ENCODE peak calls at places on chromosomes 3 and 15, in ten cellular contexts. O is WTC11, A is lung, F is mucosa of descending colon, I is left ventricle myocardium inferior, H is pancreas, V is foreskin fibroblast, G is AG09319, P is GM12864, R is HFF-Myc. X is an unnamed sample.

GRCh38 chr15:85318048-85318731 is 62.2 kb upstream of the AKAP13 start:
- DNase-seq in O (no peak), A (no peak), F (peak), I (no peak), H (no peak), V (peak), G (peak), P (peak), R (peak), X (peak)

GRCh38 chr15:83396071-83396470 is 51.1 kb upstream of the SH3GL3 start:
- DNase-seq in O (peak), A (no peak), F (no peak), I (no peak), H (no peak), V (no peak), G (no peak), P (no peak), R (no peak), X (no peak)

GRCh38 chr3:184419171-184419570 is 39.3 kb downstream of the CHRD start:
- DNase-seq in O (no peak), A (no peak), F (no peak), I (no peak), H (no peak), V (no peak), G (no peak), P (no peak), R (no peak), X (no peak)

GRCh38 chr15:39083213-39083612 is 497.7 kb upstream of the THBS1 start:
- DNase-seq in O (no peak), A (no peak), F (no peak), I (no peak), H (no peak), V (no peak), G (no peak), P (no peak), R (no peak), X (no peak)

GRCh38 chr3:110248666-110249065 is 823.0 kb upstream of the NECTIN3 start:
- DNase-seq in O (no peak), A (no peak), F (no peak), I (no peak), H (no peak), V (peak), G (no peak), P (no peak), R (no peak), X (no peak)

GRCh38 chr15:94749848-94750617 is 518.7 kb downstream of the MCTP2 start:
- DNase-seq in O (no peak), A (no peak), F (no peak), I (no peak), H (no peak), V (no peak), G (no peak), P (no peak), R (no peak), X (no peak)

GRCh38 chr15:25684521-25685215 is 178.5 kb downstream of the ATP10A start:
- DNase-seq in O (no peak), A (no peak), F (no peak), I (no peak), H (no peak), V (peak), G (peak), P (no peak), R (peak), X (peak)

GRCh38 chr3:50304601-50305000 is 1.2 kb upstream of the HYAL1 start:
- DNase-seq in O (no peak), A (no peak), F (no peak), I (no peak), H (no peak), V (peak), G (no peak), P (no peak), R (no peak), X (no peak)

GRCh38 chr15:90029024-90029423 is 27.9 kb downstream of the ZNF710 start:
- DNase-seq in O (no peak), A (no peak), F (peak), I (no peak), H (peak), V (no peak), G (no peak), P (no peak), R (no peak), X (no peak)

GRCh38 chr3:58025824-58026579 is 17.8 kb downstream of the FLNB start:
- DNase-seq in O (no peak), A (peak), F (peak), I (no peak), H (no peak), V (no peak), G (no peak), P (no peak), R (no peak), X (no peak)

GRCh38 chr15:45371546-45371945 is 6.8 kb downstream of the GATM start:
- DNase-seq in O (no peak), A (no peak), F (no peak), I (no peak), H (no peak), V (no peak), G (no peak), P (no peak), R (no peak), X (no peak)

GRCh38 chr3:113660901-113661300 is 35.5 kb downstream of the USF3 start:
- DNase-seq in O (no peak), A (no peak), F (no peak), I (no peak), H (peak), V (no peak), G (no peak), P (no peak), R (no peak), X (no peak)

GRCh38 chr3:139530717-139531116 is 8.8 kb downstream of the RBP1 start:
- DNase-seq in O (no peak), A (no peak), F (no peak), I (no peak), H (no peak), V (no peak), G (no peak), P (no peak), R (no peak), X (no peak)

GRCh38 chr3:42229942-42230688 is 35.9 kb downstream of the CCK start:
- DNase-seq in O (no peak), A (no peak), F (peak), I (no peak), H (no peak), V (peak), G (peak), P (no peak), R (peak), X (no peak)
- TF ChIP-seq CTCF in O (peak), A (peak), F (no peak), I (peak), H (peak), V (peak), G (peak), P (peak), R (peak), X (peak)

GRCh38 chr3:52383446-52383845 is 61.5 kb downstream of the SEMA3G start:
- DNase-seq in O (no peak), A (no peak), F (no peak), I (no peak), H (no peak), V (no peak), G (no peak), P (no peak), R (no peak), X (no peak)
- TF ChIP-seq CTCF in O (no peak), A (no peak), F (no peak), I (no peak), H (no peak), V (no peak), G (no peak), P (no peak), R (no peak), X (no peak)

GRCh38 chr15:65304393-65305143 is at the start of gene RNU5B-1:
- DNase-seq in O (peak), A (peak), F (peak), I (peak), H (peak), V (peak), G (peak), P (peak), R (peak), X (peak)
- TF ChIP-seq CTCF in O (no peak), A (peak), F (peak), I (peak), H (peak), V (peak), G (peak), P (peak), R (no peak), X (peak)

GRCh38 chr3:22007376-22007775 is 256.4 kb upstream of the ZNF385D start:
- DNase-seq in O (no peak), A (no peak), F (no peak), I (no peak), H (no peak), V (no peak), G (no peak), P (no peak), R (no peak), X (no peak)

GRCh38 chr3:22016197-22016596 is 265.2 kb upstream of the ZNF385D start:
- DNase-seq in O (no peak), A (no peak), F (no peak), I (no peak), H (no peak), V (no peak), G (no peak), P (no peak), R (no peak), X (no peak)

GRCh38 chr3:22010997-22011396 is 260.0 kb upstream of the ZNF385D start:
- DNase-seq in O (no peak), A (no peak), F (no peak), I (no peak), H (no peak), V (no peak), G (no peak), P (no peak), R (no peak), X (no peak)

GRCh38 chr3:22013641-22014040 is 262.6 kb upstream of the ZNF385D start:
- DNase-seq in O (no peak), A (no peak), F (no peak), I (no peak), H (no peak), V (no peak), G (no peak), P (no peak), R (no peak), X (no peak)

DNA sequence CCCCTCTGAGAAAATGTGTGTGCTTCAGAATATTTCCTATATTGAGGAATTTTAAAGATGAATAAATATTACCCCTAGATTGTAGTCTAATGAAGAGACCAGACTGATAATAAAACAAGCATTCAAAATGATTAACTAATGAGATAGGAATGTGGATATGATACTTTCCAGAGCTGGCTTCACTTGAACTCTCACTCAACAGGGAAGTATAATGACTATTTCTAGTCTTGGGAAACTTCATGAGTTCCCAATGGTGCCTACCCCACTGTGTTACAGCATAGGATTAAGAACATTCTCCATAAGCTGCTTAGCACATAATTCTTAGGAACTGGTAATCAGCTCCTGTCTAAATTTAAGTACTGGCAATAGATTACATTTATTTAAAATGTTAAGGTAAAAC is 261.5 kb upstream of the ZNF385D start:
- DNase-seq in O (no peak), A (no peak), F (no peak), I (no peak), H (no peak), V (peak), G (no peak), P (no peak), R (no peak), X (no peak)
- TF ChIP-seq CTCF in O (no peak), A (no peak), F (no peak), I (no peak), H (no peak), V (no peak), G (no peak), P (no peak), R (no peak), X (no peak)

GRCh38 chr3:150736316-150736719 is 26.7 kb downstream of the SIAH2 start:
- DNase-seq in O (peak), A (no peak), F (no peak), I (no peak), H (no peak), V (no peak), G (no peak), P (no peak), R (no peak), X (no peak)

GRCh38 chr3:150733373-150733935 is 29.5 kb downstream of the SIAH2 start:
- DNase-seq in O (no peak), A (no peak), F (no peak), I (no peak), H (no peak), V (no peak), G (no peak), P (no peak), R (no peak), X (no peak)

GRCh38 chr3:150733936-150734794 is 28.8 kb downstream of the SIAH2 start:
- DNase-seq in O (no peak), A (no peak), F (no peak), I (no peak), H (no peak), V (no peak), G (no peak), P (no peak), R (no peak), X (no peak)

GRCh38 chr3:150736903-150737832 is 25.8 kb downstream of the SIAH2 start:
- DNase-seq in O (no peak), A (no peak), F (peak), I (no peak), H (peak), V (no peak), G (no peak), P (no peak), R (no peak), X (no peak)

DNA sequence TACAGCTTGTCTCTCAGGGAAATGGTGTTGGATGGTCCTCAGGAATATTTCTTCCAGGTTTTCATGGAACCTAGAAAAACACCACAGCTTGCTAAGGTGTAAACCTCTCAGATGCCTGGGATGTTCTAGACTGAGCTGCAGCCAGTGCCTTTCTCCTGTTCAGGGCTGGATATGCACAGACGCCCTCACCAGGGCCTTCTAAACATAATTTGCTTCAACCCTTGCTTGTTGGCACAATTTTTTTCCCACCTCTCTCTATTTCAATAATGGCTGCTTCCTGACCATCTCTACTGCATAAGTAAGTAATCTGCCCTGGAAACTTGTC is 28.2 kb downstream of the SIAH2 start:
- DNase-seq in O (no peak), A (no peak), F (no peak), I (no peak), H (no peak), V (no peak), G (no peak), P (no peak), R (no peak), X (no peak)
- TF ChIP-seq CTCF in O (no peak), A (no peak), F (no peak), I (no peak), H (no peak), V (no peak), G (no peak), P (no peak), R (no peak), X (no peak)

GRCh38 chr3:52827866-52828376 is 2.6 kb downstream of the ITIH4 start:
- DNase-seq in O (no peak), A (no peak), F (no peak), I (no peak), H (peak), V (no peak), G (no peak), P (no peak), R (no peak), X (no peak)
- TF ChIP-seq CTCF in O (no peak), A (no peak), F (no peak), I (no peak), H (no peak), V (no peak), G (no peak), P (no peak), R (peak), X (no peak)

GRCh38 chr3:158775801-158776399 is 26.0 kb upstream of the MFSD1 start:
- DNase-seq in O (no peak), A (no peak), F (no peak), I (no peak), H (no peak), V (no peak), G (no peak), P (no peak), R (no peak), X (no peak)

GRCh38 chr3:158775001-158775400 is 26.9 kb upstream of the MFSD1 start:
- DNase-seq in O (no peak), A (no peak), F (no peak), I (no peak), H (no peak), V (no peak), G (no peak), P (no peak), R (no peak), X (no peak)

GRCh38 chr3:158773166-158773565 is 28.7 kb upstream of the MFSD1 start:
- DNase-seq in O (no peak), A (no peak), F (no peak), I (no peak), H (no peak), V (no peak), G (no peak), P (no peak), R (no peak), X (no peak)

GRCh38 chr3:158771982-158772381 is 29.9 kb upstream of the MFSD1 start:
- DNase-seq in O (no peak), A (no peak), F (no peak), I (no peak), H (no peak), V (no peak), G (no peak), P (no peak), R (no peak), X (no peak)

DNA sequence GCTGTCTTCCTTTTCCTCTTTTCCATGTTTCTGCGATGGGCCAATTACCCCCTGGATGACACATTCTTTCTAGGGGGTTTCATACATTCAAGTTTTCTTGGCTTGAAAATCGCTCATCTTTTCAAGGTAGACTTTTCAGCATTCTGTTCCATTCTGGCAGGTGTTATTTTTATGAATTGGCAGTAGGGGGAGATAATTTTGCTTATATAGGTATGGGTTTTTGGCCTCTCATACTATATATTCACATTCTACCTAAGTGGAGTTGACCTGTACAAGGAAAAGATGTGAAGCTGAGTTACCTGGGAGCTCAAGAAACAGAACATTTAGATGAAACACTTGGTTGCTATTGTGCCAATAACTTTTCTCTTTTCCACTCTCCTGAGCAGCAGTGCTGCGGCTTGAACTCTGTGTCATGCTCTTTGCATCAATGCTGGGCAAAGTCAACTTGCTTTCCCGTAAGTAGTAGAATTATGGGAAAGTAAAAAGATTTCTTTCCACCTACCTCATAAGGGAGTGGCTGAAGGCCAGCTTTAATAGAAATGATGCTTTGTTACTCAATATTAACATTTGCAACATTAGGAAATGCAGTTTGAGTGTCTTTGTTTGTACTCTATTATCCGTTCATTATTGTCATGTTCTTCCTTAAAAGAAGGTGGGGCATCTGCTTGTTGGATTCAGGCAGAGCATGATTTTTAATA is 27.9 kb upstream of the MFSD1 start:
- DNase-seq in O (no peak), A (no peak), F (no peak), I (no peak), H (no peak), V (no peak), G (no peak), P (no peak), R (no peak), X (peak)
- TF ChIP-seq CTCF in O (no peak), A (no peak), F (no peak), I (no peak), H (no peak), V (no peak), G (no peak), P (no peak), R (no peak), X (no peak)

GRCh38 chr3:147356145-147356908 is 50.0 kb downstream of the ZIC4 start:
- DNase-seq in O (no peak), A (no peak), F (no peak), I (no peak), H (no peak), V (no peak), G (no peak), P (no peak), R (no peak), X (no peak)

GRCh38 chr3:147358144-147358992 is 48.0 kb downstream of the ZIC4 start:
- DNase-seq in O (peak), A (no peak), F (no peak), I (no peak), H (no peak), V (no peak), G (no peak), P (no peak), R (no peak), X (no peak)

GRCh38 chr3:147355104-147355854 is 51.1 kb downstream of the ZIC4 start:
- DNase-seq in O (no peak), A (no peak), F (no peak), I (no peak), H (no peak), V (no peak), G (no peak), P (no peak), R (no peak), X (no peak)

GRCh38 chr3:147359177-147360062 is 46.9 kb downstream of the ZIC4 start:
- DNase-seq in O (peak), A (no peak), F (no peak), I (no peak), H (no peak), V (no peak), G (no peak), P (no peak), R (no peak), X (no peak)

DNA sequence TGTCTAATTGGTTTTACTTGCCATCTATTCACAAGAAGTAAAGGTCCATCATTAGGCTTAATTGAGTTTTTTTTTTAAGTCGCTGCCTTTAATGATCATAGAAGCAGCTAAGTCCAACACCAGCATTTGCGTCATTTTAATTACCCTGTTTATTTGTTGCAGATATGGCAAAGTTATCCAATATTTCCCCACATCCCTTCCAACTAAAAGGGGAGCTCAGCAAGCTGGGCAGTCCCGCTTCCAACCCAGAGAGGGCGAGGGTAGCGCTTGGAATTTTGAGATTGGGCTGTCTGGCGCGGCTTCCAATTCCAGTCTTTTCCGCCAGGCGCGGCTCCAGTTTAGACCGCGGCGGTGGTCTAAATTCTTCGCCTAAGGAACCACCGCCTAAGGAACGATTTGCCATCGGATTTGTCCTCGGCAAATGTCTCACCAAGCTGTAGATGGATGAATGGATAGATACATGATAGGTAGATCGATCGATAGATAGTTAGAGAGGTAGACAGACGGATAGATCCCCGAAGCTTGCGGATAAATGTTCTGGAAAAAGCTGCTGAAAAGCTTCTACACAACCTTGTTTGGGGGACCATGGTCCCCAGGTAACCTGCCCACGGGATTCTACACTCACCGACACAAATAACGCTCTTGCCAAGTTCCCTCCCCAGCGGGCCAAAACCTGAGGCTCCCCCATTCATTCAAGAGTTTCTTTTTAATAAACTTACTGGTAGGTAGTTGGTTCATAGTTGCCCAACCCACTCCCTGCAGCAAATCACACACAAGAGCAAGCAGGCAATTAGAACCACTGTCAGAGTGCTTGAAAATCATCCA is 49.2 kb downstream of the ZIC4 start:
- DNase-seq in O (peak), A (no peak), F (no peak), I (no peak), H (no peak), V (no peak), G (no peak), P (no peak), R (peak), X (no peak)
- TF ChIP-seq CTCF in O (no peak), A (no peak), F (no peak), I (no peak), H (no peak), V (no peak), G (no peak), P (no peak), R (peak), X (peak)